ENCODE peak calls at places on chromosomes 5 and 9, in six cellular contexts. P, A, R, Y, N and G are unnamed samples.

GRCh38 chr9:32618261-32618660 is 17.2 kb downstream of the TAF1L start:
- DNase-seq in P (no peak), A (no peak), N (no peak), R (no peak), Y (no peak), G (no peak)

GRCh38 chr5:80793354-80793753 is 138.6 kb upstream of the DHFR start:
- DNase-seq in N (no peak), P (no peak), Y (no peak), R (no peak), A (no peak), G (no peak)

GRCh38 chr9:94018628-94019027 is 63.5 kb upstream of the BARX1 start:
- DNase-seq in N (no peak), A (peak), R (no peak), Y (no peak), P (no peak), G (no peak)

GRCh38 chr9:101201626-101202025 is 173.1 kb downstream of the PLPPR1 start:
- DNase-seq in N (no peak), P (no peak), A (no peak), R (no peak), Y (no peak), G (no peak)

GRCh38 chr9:17137576-17137975 is 2.7 kb downstream of the CNTLN start:
- DNase-seq in R (no peak), Y (no peak), P (no peak), N (no peak), A (peak), G (no peak)

GRCh38 chr9:89639961-89640360 is 35.1 kb downstream of the GADD45G start:
- DNase-seq in A (no peak), R (no peak), N (no peak), Y (no peak), P (no peak), G (no peak)

GRCh38 chr5:85823462-85824426 is 794.0 kb upstream of the COX7C start:
- DNase-seq in R (no peak), P (no peak), A (no peak), N (no peak), Y (no peak), G (no peak)

GRCh38 chr5:127007522-127007921 is 22.8 kb downstream of the MARCHF3 start:
- DNase-seq in A (no peak), Y (no peak), P (no peak), R (no peak), N (no peak), G (no peak)

GRCh38 chr9:78280982-78281668 is 15.8 kb upstream of the PSAT1 start:
- DNase-seq in A (peak), P (no peak), Y (peak), R (peak), N (no peak), G (no peak)

GRCh38 chr9:93593144-93593655 is 16.8 kb downstream of the PHF2 start:
- DNase-seq in P (no peak), N (no peak), R (no peak), A (no peak), Y (no peak), G (no peak)

GRCh38 chr5:56746553-56746952 is 68.8 kb upstream of the MAP3K1 start:
- DNase-seq in Y (no peak), R (no peak), A (no peak), P (no peak), N (no peak), G (no peak)

GRCh38 chr5:154095819-154096380 is 57.1 kb downstream of the MFAP3 start:
- DNase-seq in R (peak), Y (no peak), N (no peak), P (no peak), A (no peak), G (no peak)

GRCh38 chr5:172380261-172380991 is 73.9 kb downstream of the SH3PXD2B start:
- DNase-seq in R (no peak), Y (no peak), N (no peak), A (no peak), P (no peak), G (no peak)

GRCh38 chr5:148972958-148973357 is 89.9 kb downstream of the SH3TC2 start:
- DNase-seq in N (no peak), R (no peak), Y (no peak), A (peak), P (no peak), G (no peak)

GRCh38 chr5:27124590-27124989 is 86.2 kb upstream of the CDH9 start:
- DNase-seq in A (no peak), R (no peak), Y (no peak), N (no peak), P (peak), G (peak)

GRCh38 chr5:7616897-7617296 is 221.0 kb downstream of the ADCY2 start:
- DNase-seq in P (no peak), R (no peak), Y (no peak), A (no peak), N (no peak), G (no peak)

GRCh38 chr5:111092062-111092853 is at the start of gene WDR36:
- DNase-seq in A (peak), Y (peak), P (peak), R (peak), N (peak), G (peak)

GRCh38 chr5:67799732-67800234 is 415.8 kb upstream of the PIK3R1 start:
- DNase-seq in A (peak), Y (no peak), P (no peak), R (no peak), N (no peak), G (no peak)

GRCh38 chr9:98108540-98109031 is 10.4 kb downstream of the TRIM14 start:
- DNase-seq in N (no peak), R (no peak), A (no peak), Y (no peak), P (no peak), G (no peak)

GRCh38 chr5:54900906-54901725 is 84.3 kb downstream of the ESM1 start:
- DNase-seq in A (peak), P (no peak), Y (no peak), N (no peak), R (no peak), G (no peak)

GRCh38 chr9:130072515-130073235 is 19.0 kb downstream of the GPR107 start:
- DNase-seq in A (peak), Y (no peak), R (no peak), N (no peak), P (no peak), G (no peak)

GRCh38 chr5:56479701-56480304 is 246.7 kb upstream of the ANKRD55 start:
- DNase-seq in Y (peak), P (no peak), N (peak), R (no peak), A (peak), G (peak)

GRCh38 chr5:129042306-129042705 is 52.2 kb upstream of the ISOC1 start:
- DNase-seq in Y (no peak), A (no peak), R (no peak), N (no peak), P (no peak), G (no peak)

GRCh38 chr5:57002959-57003485 is 51.1 kb upstream of the MIER3 start:
- DNase-seq in N (no peak), R (no peak), Y (no peak), A (no peak), P (no peak), G (no peak)

GRCh38 chr9:80410106-80410505 is 838.3 kb downstream of the TLE4 start:
- DNase-seq in R (no peak), P (peak), N (no peak), Y (peak), A (no peak), G (peak)

GRCh38 chr9:134368571-134368970 is 42.3 kb downstream of the RXRA start:
- DNase-seq in R (no peak), N (no peak), P (no peak), A (no peak), Y (no peak), G (no peak)

GRCh38 chr9:90102292-90102901 is 497.6 kb downstream of the GADD45G start:
- DNase-seq in N (peak), R (peak), P (peak), Y (peak), A (peak), G (peak)

GRCh38 chr9:107606149-107606790 is 116.7 kb upstream of the KLF4 start:
- DNase-seq in R (no peak), A (no peak), P (no peak), Y (no peak), N (no peak), G (no peak)